ENCODE peak calls at places on chromosomes 13 and 19, in ten cellular contexts. Y is lower leg skin; B is A549; X is AG20443; G is bronchial epithelial cell; H is activated CD8-positive, alpha-beta memory T cell treated with anti-CD3 and anti-CD28 coated beads, Interleukin-2, amount 10 ng/mL, durations not matched to agents 7 days and 5 days; K is H1; M is putamen; F is heart left ventricle; O is fibroblast of mammary gland. Q is an unnamed sample.

GRCh38 chr19:17328517-17329060 is 6.1 kb downstream of the ANO8 start:
- DNase-seq in Y (no peak), B (no peak), X (no peak), G (no peak), H (no peak), K (peak; percentile 74), M (no peak), F (no peak), O (no peak), Q (no peak)

GRCh38 chr13:62583466-62583865 is 1167.8 kb upstream of the PCDH20 start:
- DNase-seq in Y (no peak), B (no peak), X (no peak), G (no peak), H (no peak), K (no peak), M (no peak), F (no peak), O (no peak), Q (no peak)

GRCh38 chr13:67554296-67554695 is 324.2 kb upstream of the PCDH9 start:
- DNase-seq in Y (no peak), B (no peak), X (no peak), G (no peak), H (no peak), K (no peak), M (no peak), F (no peak), O (peak; percentile 2), Q (no peak)

GRCh38 chr13:110116072-110116487 is 190.9 kb downstream of the COL4A1 start:
- DNase-seq in Y (peak; percentile 40), B (peak; percentile 79), X (peak; percentile 69), G (peak; percentile 42), H (peak; percentile 52), K (peak; percentile 93), M (no peak), F (peak; percentile 59), O (peak; percentile 79), Q (no peak)

GRCh38 chr19:5434970-5435641 is 20.1 kb upstream of the ZNRF4 start:
- DNase-seq in Y (no peak), B (peak; percentile 74), X (peak; percentile 85), G (peak; percentile 91), H (no peak), K (no peak), M (peak; percentile 49), F (no peak), O (peak; percentile 92), Q (peak; percentile 36)

GRCh38 chr19:47503130-47503822 is 11.6 kb downstream of the NAPA start:
- DNase-seq in Y (no peak), B (no peak), X (no peak), G (no peak), H (no peak), K (no peak), M (no peak), F (peak; percentile 7), O (no peak), Q (no peak)

GRCh38 chr13:75375329-75375728 is 106.6 kb downstream of the TBC1D4 start:
- DNase-seq in Y (no peak), B (no peak), X (no peak), G (no peak), H (no peak), K (no peak), M (no peak), F (no peak), O (no peak), Q (no peak)

GRCh38 chr13:79353698-79354097 is 52.4 kb downstream of the RBM26 start:
- DNase-seq in Y (no peak), B (no peak), X (no peak), G (peak; percentile 12), H (no peak), K (no peak), M (no peak), F (no peak), O (no peak), Q (no peak)

GRCh38 chr19:36030264-36031148 is 2.2 kb downstream of the CLIP3 start:
- DNase-seq in Y (no peak), B (peak; percentile 61), X (peak; percentile 49), G (peak; percentile 24), H (no peak), K (no peak), M (no peak), F (no peak), O (peak; percentile 45), Q (no peak)

GRCh38 chr13:30796833-30797601 is 61.7 kb downstream of the ALOX5AP start:
- DNase-seq in Y (no peak), B (no peak), X (no peak), G (peak; percentile 90), H (no peak), K (no peak), M (no peak), F (no peak), O (no peak), Q (no peak)

GRCh38 chr13:98478134-98479129 is 98.5 kb downstream of the STK24 start:
- DNase-seq in Y (no peak), B (no peak), X (peak; percentile 52), G (no peak), H (peak; percentile 68), K (no peak), M (no peak), F (no peak), O (peak; percentile 54), Q (no peak)

GRCh38 chr19:18593367-18594095 is 4.9 kb downstream of the REX1BD start:
- DNase-seq in Y (no peak), B (no peak), X (no peak), G (no peak), H (no peak), K (no peak), M (no peak), F (no peak), O (no peak), Q (no peak)

GRCh38 chr19:11347546-11347945 is 1.2 kb downstream of the CCDC159 start:
- DNase-seq in Y (no peak), B (no peak), X (no peak), G (no peak), H (no peak), K (no peak), M (no peak), F (no peak), O (no peak), Q (no peak)

GRCh38 chr13:86087241-86087640 is 288.0 kb upstream of the SLITRK6 start:
- DNase-seq in Y (no peak), B (no peak), X (no peak), G (peak; percentile 71), H (no peak), K (no peak), M (no peak), F (no peak), O (peak; percentile 6), Q (no peak)

GRCh38 chr13:107678075-107678689 is 537.2 kb downstream of the LIG4 start:
- DNase-seq in Y (no peak), B (no peak), X (no peak), G (no peak), H (no peak), K (no peak), M (no peak), F (no peak), O (no peak), Q (no peak)

GRCh38 chr19:47609885-47610545 is 1.1 kb downstream of the BICRA start:
- DNase-seq in Y (no peak), B (peak; percentile 54), X (peak; percentile 42), G (no peak), H (peak; percentile 69), K (peak; percentile 72), M (no peak), F (peak; percentile 62), O (peak; percentile 50), Q (no peak)

GRCh38 chr13:48492123-48493075 is 40.5 kb downstream of the RCBTB2 start:
- DNase-seq in Y (peak; percentile 81), B (no peak), X (peak; percentile 82), G (no peak), H (peak; percentile 92), K (no peak), M (peak; percentile 66), F (peak; percentile 90), O (peak; percentile 64), Q (no peak)

GRCh38 chr13:24984134-24984533 is 111.8 kb upstream of the PABPC3 start:
- DNase-seq in Y (no peak), B (no peak), X (no peak), G (no peak), H (no peak), K (no peak), M (no peak), F (no peak), O (no peak), Q (no peak)

GRCh38 chr19:19529783-19530422 is 1.2 kb downstream of the YJEFN3 start:
- DNase-seq in Y (no peak), B (no peak), X (no peak), G (no peak), H (no peak), K (no peak), M (peak; percentile 31), F (no peak), O (no peak), Q (no peak)

GRCh38 chr13:98142427-98143156 is at the start of gene FARP1:
- DNase-seq in Y (peak; percentile 45), B (peak; percentile 54), X (peak; percentile 93), G (peak; percentile 38), H (peak; percentile 57), K (peak; percentile 87), M (peak; percentile 31), F (peak; percentile 83), O (peak; percentile 45), Q (no peak)

GRCh38 chr19:19750842-19751790 is 18.2 kb upstream of the ZNF14 start:
- DNase-seq in Y (no peak), B (no peak), X (no peak), G (no peak), H (no peak), K (no peak), M (no peak), F (no peak), O (no peak), Q (no peak)

GRCh38 chr19:16542894-16543498 is 759 bp upstream of the CHERP start:
- DNase-seq in Y (peak; percentile 25), B (no peak), X (no peak), G (peak; percentile 10), H (no peak), K (no peak), M (no peak), F (no peak), O (peak; percentile 12), Q (no peak)

GRCh38 chr19:37981785-37982475 is 74.9 kb downstream of the SIPA1L3 start:
- DNase-seq in Y (no peak), B (no peak), X (no peak), G (no peak), H (no peak), K (no peak), M (no peak), F (no peak), O (no peak), Q (no peak)

GRCh38 chr19:23512151-23512925 is 117.1 kb upstream of the ZNF91 start:
- DNase-seq in Y (no peak), B (no peak), X (no peak), G (no peak), H (no peak), K (no peak), M (no peak), F (no peak), O (no peak), Q (no peak)

GRCh38 chr13:46345400-46345799 is 41.7 kb downstream of the RUBCNL start:
- DNase-seq in Y (no peak), B (no peak), X (no peak), G (no peak), H (no peak), K (no peak), M (no peak), F (no peak), O (no peak), Q (no peak)

GRCh38 chr13:20118268-20119140 is 42.3 kb downstream of the GJA3 start:
- DNase-seq in Y (no peak), B (peak; percentile 68), X (peak; percentile 81), G (no peak), H (no peak), K (no peak), M (peak; percentile 57), F (peak; percentile 70), O (peak; percentile 43), Q (no peak)

Q was measured in AG04449.